ENCODE peak calls at places on chromosomes 5 and 9, in six cellular contexts. Y is Calu3, Q is AG09319, T is K562, X is heart right ventricle, C is right lobe of liver. S is an unnamed sample.

GRCh38 chr5:95883185-95884020 is 60.9 kb upstream of the GLRX start:
- DNase-seq in Y (no peak), Q (no peak), T (no peak), X (no peak), C (no peak), S (no peak)

GRCh38 chr9:135606885-135607259 is 32.5 kb downstream of the GLT6D1 start:
- DNase-seq in Y (no peak), Q (no peak), T (no peak), X (no peak), C (no peak), S (no peak)

GRCh38 chr5:68669864-68670263 is 423.9 kb upstream of the SLC30A5 start:
- DNase-seq in Y (no peak), Q (no peak), T (no peak), X (no peak), C (no peak), S (no peak)

GRCh38 chr5:14581891-14582796 is 552 bp downstream of the OTULINL start:
- DNase-seq in Y (peak), Q (no peak), T (no peak), X (peak), C (peak), S (peak)

GRCh38 chr9:76911971-76912370 is 6.1 kb upstream of the PRUNE2 start:
- DNase-seq in Y (no peak), Q (no peak), T (no peak), X (no peak), C (no peak), S (no peak)

GRCh38 chr9:33024126-33024965 is 727 bp upstream of the DNAJA1 start:
- DNase-seq in Y (no peak), Q (no peak), T (peak), X (no peak), C (no peak), S (no peak)

GRCh38 chr9:113910036-113910639 is 34.0 kb downstream of the ZNF618 start:
- DNase-seq in Y (peak), Q (no peak), T (no peak), X (no peak), C (peak), S (no peak)

GRCh38 chr5:74801941-74802340 is 34.9 kb downstream of the NSA2 start:
- DNase-seq in Y (no peak), Q (no peak), T (no peak), X (no peak), C (no peak), S (no peak)

GRCh38 chr5:153066281-153066680 is 424.2 kb upstream of the GRIA1 start:
- DNase-seq in Y (no peak), Q (no peak), T (no peak), X (no peak), C (no peak), S (no peak)

GRCh38 chr5:115842952-115843351 is 1.2 kb downstream of the AP3S1 start:
- DNase-seq in Y (no peak), Q (no peak), T (no peak), X (no peak), C (no peak), S (no peak)

GRCh38 chr9:35867538-35867937 is 2.7 kb downstream of the OR13J1 start:
- DNase-seq in Y (no peak), Q (no peak), T (no peak), X (no peak), C (peak), S (no peak)

GRCh38 chr9:91211919-91212318 is 149.8 kb downstream of the AUH start:
- DNase-seq in Y (no peak), Q (no peak), T (no peak), X (no peak), C (peak), S (no peak)

GRCh38 chr9:6078382-6079105 is 63.1 kb upstream of the RANBP6 start:
- DNase-seq in Y (no peak), Q (no peak), T (peak), X (no peak), C (no peak), S (no peak)

GRCh38 chr5:131209506-131210191 is 38.9 kb downstream of the LYRM7 start:
- DNase-seq in Y (peak), Q (no peak), T (no peak), X (no peak), C (no peak), S (no peak)

GRCh38 chr5:170497311-170498038 is 6.3 kb upstream of the KCNIP1 start:
- DNase-seq in Y (no peak), Q (no peak), T (no peak), X (no peak), C (no peak), S (no peak)

GRCh38 chr5:115414406-115415142 is 118.1 kb upstream of the CCDC112 start:
- DNase-seq in Y (no peak), Q (peak), T (no peak), X (no peak), C (no peak), S (no peak)

GRCh38 chr5:54844905-54845566 is 140.4 kb downstream of the ESM1 start:
- DNase-seq in Y (no peak), Q (no peak), T (peak), X (no peak), C (no peak), S (no peak)

GRCh38 chr5:144072518-144072927 is 97.9 kb downstream of the YIPF5 start:
- DNase-seq in Y (no peak), Q (peak), T (no peak), X (no peak), C (no peak), S (no peak)

GRCh38 chr9:133490865-133491655 is 12.2 kb upstream of the SLC2A6 start:
- DNase-seq in Y (no peak), Q (no peak), T (no peak), X (no peak), C (peak), S (no peak)

GRCh38 chr9:34591091-34591910 is 1.8 kb upstream of the CNTFR start:
- DNase-seq in Y (peak), Q (peak), T (peak), X (peak), C (peak), S (peak)

GRCh38 chr5:1950708-1951103 is 68.0 kb upstream of the IRX4 start:
- DNase-seq in Y (no peak), Q (no peak), T (no peak), X (no peak), C (no peak), S (no peak)

GRCh38 chr5:135031813-135032612 is 2.0 kb downstream of the PITX1 start:
- DNase-seq in Y (no peak), Q (no peak), T (peak), X (no peak), C (no peak), S (no peak)

GRCh38 chr5:15261279-15261668 is 238.7 kb upstream of the FBXL7 start:
- DNase-seq in Y (no peak), Q (no peak), T (no peak), X (no peak), C (no peak), S (no peak)

GRCh38 chr9:126000731-126001580 is 253.8 kb downstream of the PBX3 start:
- DNase-seq in Y (no peak), Q (no peak), T (no peak), X (peak), C (peak), S (no peak)

DNA sequence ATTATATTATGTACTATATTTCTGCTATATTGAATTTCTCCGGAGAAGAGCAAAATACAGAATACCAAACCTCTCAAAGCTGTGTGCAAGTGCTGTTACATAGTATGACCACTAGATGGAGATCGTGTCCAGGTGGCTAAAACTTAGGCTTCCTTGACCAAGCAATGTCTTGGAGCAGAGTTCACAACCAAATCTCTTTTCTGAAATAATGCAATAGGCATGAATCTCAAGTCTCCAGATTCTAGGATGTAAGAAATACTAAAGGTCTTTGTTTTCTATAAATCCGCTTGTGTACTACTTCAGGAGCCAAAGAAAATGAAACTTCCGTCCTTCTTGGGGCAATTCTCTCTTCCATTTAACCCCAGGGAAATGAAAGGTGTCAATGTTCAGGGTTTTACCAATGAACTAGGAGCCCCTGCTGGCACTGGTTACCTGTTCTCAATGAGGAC is 181.5 kb upstream of the RAI14 start:
- DNase-seq in Y (peak), Q (peak), T (peak), X (no peak), C (no peak), S (no peak)
- TF ChIP-seq CTCF in Y (peak), Q (peak), T (peak), X (peak), C (peak), S (peak)

DNA sequence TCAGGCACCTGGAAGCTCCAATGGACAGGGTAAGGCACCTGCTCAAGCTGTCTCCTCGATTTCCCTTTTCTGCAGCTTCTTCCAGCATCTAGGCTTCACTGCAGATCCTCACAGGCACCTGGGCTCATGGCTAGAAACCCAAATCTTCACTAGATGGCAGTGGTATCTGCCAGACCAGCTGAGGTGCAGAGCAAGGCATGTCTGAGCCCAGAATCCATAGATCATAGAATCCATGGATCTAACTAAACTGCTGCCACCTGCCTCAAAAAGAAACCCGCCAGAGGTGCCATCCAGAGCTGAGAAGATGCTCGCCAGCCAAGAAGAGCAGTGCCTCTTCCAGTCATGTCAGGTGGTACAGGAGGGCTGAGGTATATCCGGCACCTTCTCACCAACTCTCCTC is 6.9 kb downstream of the SHC3 start:
- DNase-seq in Y (no peak), Q (no peak), T (no peak), X (no peak), C (no peak), S (no peak)
- TF ChIP-seq CTCF in Y (no peak), Q (peak), T (no peak), X (no peak), C (no peak), S (no peak)

GRCh38 chr5:38483788-38484398 is 72.6 kb downstream of the LIFR start:
- DNase-seq in Y (no peak), Q (no peak), T (peak), X (no peak), C (no peak), S (no peak)
- TF ChIP-seq CTCF in Y (no peak), Q (no peak), T (peak), X (no peak), C (no peak), S (no peak)

DNA sequence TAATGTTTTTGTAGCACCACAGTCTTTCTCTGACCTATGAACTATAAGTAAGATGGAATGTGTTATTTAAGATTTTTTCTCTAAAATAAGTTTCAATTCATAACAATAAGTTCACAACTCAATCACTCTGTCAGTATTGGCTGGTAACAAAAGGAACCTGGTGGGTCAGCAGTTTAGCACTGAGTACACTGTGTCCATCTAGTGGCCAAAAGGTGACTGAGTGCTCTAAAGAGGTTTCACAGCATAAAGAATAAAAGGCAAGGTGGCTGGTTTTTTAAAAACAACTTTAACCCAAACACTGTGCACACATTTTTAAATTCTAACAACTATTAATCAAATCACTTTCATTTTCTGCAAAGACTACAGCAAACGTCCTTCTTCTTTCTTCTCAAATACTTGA is 443.3 kb downstream of the PDE4D start:
- DNase-seq in Y (peak), Q (no peak), T (no peak), X (no peak), C (no peak), S (no peak)
- TF ChIP-seq CTCF in Y (peak), Q (peak), T (no peak), X (no peak), C (peak), S (no peak)

GRCh38 chr5:129724222-129724621 is 23.7 kb upstream of the MINAR2 start:
- DNase-seq in Y (no peak), Q (no peak), T (no peak), X (no peak), C (no peak), S (no peak)
- TF ChIP-seq CTCF in Y (no peak), Q (no peak), T (no peak), X (no peak), C (no peak), S (no peak)

GRCh38 chr9:78539188-78539587 is 242.3 kb downstream of the PSAT1 start:
- DNase-seq in Y (no peak), Q (no peak), T (peak), X (no peak), C (no peak), S (no peak)

GRCh38 chr9:78533500-78533899 is 236.6 kb downstream of the PSAT1 start:
- DNase-seq in Y (no peak), Q (no peak), T (no peak), X (no peak), C (no peak), S (no peak)
- TF ChIP-seq CTCF in Y (no peak), Q (no peak), T (no peak), X (no peak), C (no peak), S (no peak)

GRCh38 chr5:28729067-28729466 is 1690.7 kb upstream of the CDH9 start:
- DNase-seq in Y (no peak), Q (no peak), T (no peak), X (no peak), C (no peak), S (no peak)

GRCh38 chr5:28737682-28738081 is 1699.3 kb upstream of the CDH9 start:
- DNase-seq in Y (no peak), Q (no peak), T (no peak), X (no peak), C (no peak), S (no peak)

DNA sequence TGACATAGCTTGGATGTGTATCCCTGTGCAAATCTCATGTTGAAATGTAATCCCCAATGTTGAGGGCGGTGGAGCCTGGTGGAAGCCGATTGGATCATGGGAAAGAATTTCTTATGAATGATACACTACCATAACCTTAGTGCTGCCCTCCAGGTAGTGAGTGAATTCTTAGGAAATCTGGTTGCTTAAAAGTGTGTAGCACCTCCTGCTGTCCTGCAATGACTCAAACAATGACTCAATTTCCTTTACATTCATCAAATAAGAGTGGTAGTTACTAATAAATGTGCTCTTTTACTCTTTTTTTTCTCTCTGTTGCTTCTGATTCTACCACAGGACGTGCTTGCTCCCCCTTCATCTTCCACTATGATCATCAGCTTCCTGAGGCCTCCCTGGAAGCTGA is 1696.0 kb upstream of the CDH9 start:
- DNase-seq in Y (no peak), Q (no peak), T (no peak), X (no peak), C (no peak), S (no peak)
- TF ChIP-seq CTCF in Y (no peak), Q (no peak), T (no peak), X (no peak), C (peak), S (no peak)

GRCh38 chr9:89428901-89429890 is 68.7 kb downstream of the SEMA4D start:
- DNase-seq in Y (no peak), Q (no peak), T (peak), X (no peak), C (no peak), S (peak)
- TF ChIP-seq CTCF in Y (no peak), Q (peak), T (peak), X (no peak), C (no peak), S (peak)

GRCh38 chr9:21964925-21965385 is 29.2 kb downstream of the CDKN2A start:
- DNase-seq in Y (peak), Q (no peak), T (no peak), X (no peak), C (peak), S (peak)

GRCh38 chr9:21967169-21967568 is 27.0 kb downstream of the CDKN2A start:
- DNase-seq in Y (no peak), Q (no peak), T (no peak), X (no peak), C (no peak), S (peak)

GRCh38 chr9:21966140-21966851 is 27.9 kb downstream of the CDKN2A start:
- DNase-seq in Y (no peak), Q (no peak), T (no peak), X (no peak), C (no peak), S (no peak)

GRCh38 chr9:21967707-21968106 is 26.5 kb downstream of the CDKN2A start:
- DNase-seq in Y (no peak), Q (no peak), T (no peak), X (no peak), C (no peak), S (no peak)

GRCh38 chr9:21965401-21965951 is 28.7 kb downstream of the CDKN2A start:
- DNase-seq in Y (peak), Q (no peak), T (no peak), X (peak), C (peak), S (peak)
- TF ChIP-seq CTCF in Y (no peak), Q (peak), T (no peak), X (peak), C (peak), S (no peak)